ENCODE peak calls at places on chromosomes 3 and 15, in nine cellular contexts. Q is cardiac fibroblast, C is activated B cell treated with CpG ODN at 0.5 μM for 24 hours, H is BE2C, V is WERI-Rb-1, T is mucosa of descending colon, Y is AG04450, I is breast epithelium, G is A549. A is an unnamed sample.
A peak's percentile ranks its signal among the peaks of the same experiment; 100 is the strongest.

GRCh38 chr15:84606653-84607120 is 5.9 kb downstream of the ZSCAN2 start:
- DNase-seq in Q (no peak), H (no peak), I (no peak), Y (no peak), V (no peak), T (no peak), G (no peak), C (no peak), A (no peak)

GRCh38 chr15:41983221-41983620 is 10.9 kb upstream of the EHD4 start:
- DNase-seq in Q (no peak), V (no peak), I (no peak), G (no peak), C (no peak), H (no peak), Y (no peak), T (no peak), A (no peak)

GRCh38 chr15:85692873-85693272 is 101.9 kb downstream of the KLHL25 start:
- DNase-seq in T (no peak), Y (no peak), H (no peak), C (no peak), G (no peak), I (no peak), V (no peak), Q (no peak), A (no peak)

GRCh38 chr3:42149537-42150426 is 58.6 kb downstream of the TRAK1 start:
- DNase-seq in T (peak; percentile 81), Q (no peak), I (peak; percentile 91), G (no peak), C (no peak), V (no peak), H (no peak), Y (no peak), A (peak; percentile 91)

GRCh38 chr3:126104028-126104635 is 20.2 kb upstream of the SLC41A3 start:
- DNase-seq in G (no peak), T (no peak), C (no peak), I (no peak), H (no peak), Y (no peak), Q (no peak), V (no peak), A (no peak)

GRCh38 chr15:73387507-73388255 is 18.9 kb upstream of the HCN4 start:
- DNase-seq in H (no peak), Q (peak; percentile 79), T (no peak), Y (no peak), G (no peak), I (no peak), V (no peak), C (no peak), A (no peak)

GRCh38 chr3:58349792-58350626 is 17.3 kb downstream of the PXK start:
- DNase-seq in C (no peak), Q (no peak), T (no peak), I (peak; percentile 21), V (no peak), G (no peak), Y (no peak), H (no peak), A (peak; percentile 32)

GRCh38 chr3:43273429-43273828 is 12.9 kb upstream of the SNRK start:
- DNase-seq in T (no peak), Q (no peak), V (no peak), Y (no peak), G (no peak), C (no peak), I (no peak), H (no peak), A (no peak)

GRCh38 chr3:134369861-134370596 is 4.2 kb downstream of the AMOTL2 start:
- DNase-seq in C (no peak), V (no peak), H (no peak), G (no peak), Q (peak; percentile 59), I (no peak), Y (no peak), T (no peak), A (no peak)

GRCh38 chr3:129448187-129448895 is 8.3 kb downstream of the IFT122 start:
- DNase-seq in I (no peak), Y (no peak), T (no peak), Q (no peak), V (no peak), G (no peak), C (no peak), H (no peak), A (no peak)

GRCh38 chr3:56938545-56938944 is 121.9 kb upstream of the SPATA12 start:
- DNase-seq in V (no peak), Q (no peak), T (no peak), G (no peak), Y (no peak), C (no peak), H (peak; percentile 29), I (no peak), A (no peak)

GRCh38 chr3:126130981-126131750 is 47.2 kb upstream of the SLC41A3 start:
- DNase-seq in Q (no peak), H (no peak), T (peak; percentile 29), G (no peak), I (no peak), V (peak; percentile 4), C (peak; percentile 10), Y (no peak), A (no peak)

GRCh38 chr3:10085738-10086137 is 22.3 kb downstream of the FANCD2OS start:
- DNase-seq in H (no peak), T (no peak), I (no peak), C (no peak), V (no peak), Y (no peak), Q (no peak), G (no peak), A (peak; percentile 24)

GRCh38 chr3:79005084-79005483 is 762.7 kb downstream of the ROBO1 start:
- DNase-seq in I (no peak), H (no peak), G (no peak), T (no peak), V (no peak), C (no peak), Q (peak; percentile 19), Y (no peak), A (no peak)

GRCh38 chr15:70453238-70453637 is 310.1 kb downstream of the UACA start:
- DNase-seq in Y (no peak), I (no peak), V (no peak), T (no peak), H (no peak), Q (no peak), G (no peak), C (no peak), A (no peak)

GRCh38 chr3:99131876-99132275 is 230.4 kb upstream of the DCBLD2 start:
- DNase-seq in I (no peak), C (no peak), T (no peak), Y (no peak), H (no peak), G (no peak), Q (peak; percentile 59), V (no peak), A (no peak)

GRCh38 chr3:76651784-76652183 is 388.1 kb upstream of the ROBO2 start:
- DNase-seq in C (no peak), Q (no peak), I (no peak), T (no peak), Y (no peak), G (no peak), H (no peak), V (no peak), A (no peak)
- TF ChIP-seq CTCF in C (no peak), Q (no peak), I (no peak), T (no peak), Y (peak; percentile 11), G (no peak), H (peak; percentile 34), V (no peak), A (no peak)

GRCh38 chr3:175075269-175075668 is 216.1 kb downstream of the NAALADL2 start:
- DNase-seq in Q (no peak), C (no peak), H (no peak), G (no peak), Y (no peak), I (no peak), T (no peak), V (no peak), A (no peak)
- TF ChIP-seq CTCF in Q (no peak), C (no peak), H (no peak), G (no peak), Y (no peak), I (no peak), T (no peak), V (no peak), A (no peak)

DNA sequence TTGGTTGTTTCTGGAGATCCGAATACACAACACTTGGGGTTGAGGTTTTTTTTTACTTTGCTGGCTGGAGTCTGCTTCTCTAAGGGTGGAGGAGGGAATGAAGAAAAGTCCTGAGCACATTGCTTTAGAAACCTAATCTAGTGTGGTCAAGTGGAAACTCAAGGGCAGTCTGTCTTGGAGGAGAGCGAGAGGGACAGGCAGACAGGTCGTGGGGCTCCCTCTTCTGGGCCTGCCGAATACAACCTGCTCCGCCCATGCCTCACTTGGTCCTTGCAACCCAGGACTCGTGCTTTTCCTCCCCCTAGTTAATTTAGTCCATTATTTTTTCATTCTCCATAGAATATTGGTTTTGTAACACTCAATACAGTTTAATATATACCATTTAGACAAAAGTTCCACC is 176.7 kb upstream of the LYSMD4 start:
- DNase-seq in H (no peak), I (no peak), V (peak; percentile 40), Y (no peak), G (no peak), Q (peak; percentile 11), C (no peak), T (no peak), A (no peak)
- TF ChIP-seq CTCF in H (peak; percentile 59), I (no peak), V (peak; percentile 78), Y (peak; percentile 17), G (peak; percentile 38), Q (peak; percentile 2), C (no peak), T (no peak), A (no peak)

DNA sequence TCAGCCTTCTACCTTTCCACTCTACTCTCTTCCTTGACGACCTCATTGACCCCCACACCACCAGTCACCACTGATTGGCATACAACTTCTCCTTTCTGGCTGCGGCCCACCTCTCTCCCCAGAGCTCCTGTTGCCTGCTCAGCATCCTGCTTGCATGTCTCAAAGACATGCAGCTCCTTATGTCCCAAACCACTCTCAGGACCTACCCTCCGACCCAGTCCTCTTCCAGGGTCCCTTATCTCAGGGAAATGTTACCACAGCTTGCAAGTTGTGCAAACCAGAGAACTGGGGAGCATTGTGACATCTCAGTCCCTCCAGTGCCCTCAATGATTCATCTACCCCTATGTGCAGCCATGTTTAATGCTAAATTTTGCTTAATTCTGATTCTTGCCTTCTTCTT is 49.9 kb downstream of the TRPM1 start:
- DNase-seq in I (no peak), V (no peak), G (no peak), Y (no peak), T (no peak), H (no peak), Q (no peak), C (no peak), A (no peak)
- TF ChIP-seq CTCF in I (no peak), V (no peak), G (no peak), Y (no peak), T (no peak), H (no peak), Q (no peak), C (no peak), A (no peak)

GRCh38 chr15:49122541-49123062 is 32.8 kb downstream of the COPS2 start:
- DNase-seq in T (no peak), G (no peak), V (no peak), I (no peak), C (no peak), Q (no peak), H (no peak), Y (no peak), A (no peak)
- TF ChIP-seq CTCF in T (no peak), G (no peak), V (no peak), I (no peak), C (no peak), Q (no peak), H (no peak), Y (no peak), A (no peak)